ENCODE peak calls at places on chromosomes 6 and 20, in four cellular contexts. O, D, J and R are unnamed samples. For H4K20me1, the result is how much of the 10 kb centered on the place peaks cover.

GRCh38 chr20:38659613-38659880 is 57.9 kb downstream of the ARHGAP40 start:
- DNase-seq in O (no peak), D (no peak), J (no peak), R (no peak)

GRCh38 chr6:138420356-138420755 is 16.3 kb downstream of the HEBP2 start:
- DNase-seq in O (no peak), D (no peak), J (no peak), R (no peak)

GRCh38 chr20:47790032-47790965 is 5.0 kb upstream of the SULF2 start:
- DNase-seq in O (peak), D (peak), J (no peak), R (peak)

GRCh38 chr6:24667378-24667803 is 514 bp downstream of the ACOT13 start:
- DNase-seq in O (no peak), D (peak), J (no peak), R (peak)

GRCh38 chr6:91562955-91563354 is 976.1 kb upstream of the MAP3K7 start:
- DNase-seq in O (no peak), D (no peak), J (no peak), R (no peak)

GRCh38 chr6:10857259-10857658 is 18.9 kb upstream of the MAK start:
- DNase-seq in O (no peak), D (no peak), J (no peak), R (no peak)

GRCh38 chr6:38137609-38138008 is 318.1 kb downstream of the ZFAND3 start:
- DNase-seq in O (no peak), D (no peak), J (no peak), R (no peak)

GRCh38 chr20:53034899-53035298 is 62.7 kb downstream of the TSHZ2 start:
- DNase-seq in O (no peak), D (no peak), J (peak), R (no peak)

GRCh38 chr6:56036911-56037310 is 161.5 kb upstream of the BMP5 start:
- DNase-seq in O (no peak), D (no peak), J (no peak), R (no peak)

GRCh38 chr6:159110013-159110412 is 59.2 kb upstream of the FNDC1 start:
- DNase-seq in O (peak), D (no peak), J (no peak), R (peak)

GRCh38 chr6:1817033-1817761 is 207.5 kb downstream of the FOXC1 start:
- DNase-seq in O (peak), D (no peak), J (no peak), R (peak)

GRCh38 chr20:47688385-47689381 is 96.6 kb downstream of the SULF2 start:
- DNase-seq in O (no peak), D (no peak), J (no peak), R (no peak)

GRCh38 chr6:149766156-149766768 is 16.7 kb downstream of the PCMT1 start:
- DNase-seq in O (peak), D (peak), J (no peak), R (peak)

GRCh38 chr6:144544266-144544830 is 259.2 kb downstream of the UTRN start:
- DNase-seq in O (no peak), D (no peak), J (no peak), R (no peak)

GRCh38 chr20:35297740-35298139 is 5.5 kb upstream of the FAM83C start:
- DNase-seq in O (no peak), D (no peak), J (no peak), R (no peak)

GRCh38 chr20:58111340-58112016 is 117.0 kb downstream of the ANKRD60 start:
- DNase-seq in O (no peak), D (no peak), J (no peak), R (peak)

GRCh38 chr6:24996145-24996836 is 60.5 kb upstream of the RIPOR2 start:
- DNase-seq in O (no peak), D (peak), J (no peak), R (no peak)

GRCh38 chr6:56193846-56194245 is 53.5 kb downstream of the COL21A1 start:
- DNase-seq in O (peak), D (no peak), J (no peak), R (peak)

GRCh38 chr6:35139924-35140524 is 1.1 kb downstream of the TCP11 start:
- DNase-seq in O (peak), D (peak), J (peak), R (peak)

GRCh38 chr20:45880988-45881788 is at the start of gene ZSWIM1:
- DNase-seq in O (peak), D (peak), J (peak), R (peak)

GRCh38 chr6:164581563-164581962 is 727.8 kb downstream of the C6orf118 start:
- DNase-seq in O (no peak), D (no peak), J (no peak), R (no peak)

GRCh38 chr6:140445474-140446004 is 1071.1 kb upstream of the CITED2 start:
- DNase-seq in O (peak), D (no peak), J (no peak), R (peak)

GRCh38 chr20:9143926-9144325 is 75.0 kb downstream of the PLCB4 start:
- DNase-seq in O (no peak), D (no peak), J (no peak), R (no peak)

GRCh38 chr6:145119091-145119490 is 616.2 kb downstream of the EPM2A start:
- DNase-seq in O (no peak), D (no peak), J (no peak), R (no peak)

GRCh38 chr6:39209360-39209811 is 19.9 kb downstream of the KCNK5 start:
- DNase-seq in O (no peak), D (peak), J (no peak), R (no peak)

GRCh38 chr6:4637691-4638433 is 138.3 kb upstream of the CDYL start:
- DNase-seq in O (peak), D (no peak), J (no peak), R (peak)

GRCh38 chr6:98574991-98575390 is 259.4 kb upstream of the POU3F2 start:
- DNase-seq in O (no peak), D (no peak), J (no peak), R (no peak)

GRCh38 chr6:155171109-155171746 is 92.6 kb upstream of the CLDN20 start:
- DNase-seq in O (peak), D (peak), J (no peak), R (peak)

GRCh38 chr6:16533721-16534136 is 227.5 kb downstream of the ATXN1 start:
- DNase-seq in O (no peak), D (no peak), J (no peak), R (peak)

GRCh38 chr6:166592818-166593217 is 6.3 kb upstream of the RAMACL start:
- DNase-seq in O (peak), D (no peak), J (no peak), R (peak)

GRCh38 chr6:41615311-41615710 is 23.0 kb upstream of the MDFI start:
- DNase-seq in O (no peak), D (no peak), J (no peak), R (no peak)

GRCh38 chr6:48928937-48929336 is 534.1 kb downstream of the MMUT start:
- DNase-seq in O (no peak), D (no peak), J (no peak), R (peak)

GRCh38 chr20:57747889-57748456 is 38.2 kb upstream of the PMEPA1 start:
- DNase-seq in O (no peak), D (no peak), J (no peak), R (no peak)

GRCh38 chr6:80364206-80364605 is 257.7 kb downstream of the BCKDHB start:
- DNase-seq in O (no peak), D (no peak), J (no peak), R (no peak)

GRCh38 chr6:34926655-34927054 is 37.6 kb downstream of the ANKS1A start:
- DNase-seq in O (no peak), D (no peak), J (no peak), R (peak)

GRCh38 chr6:36028088-36028886 is 679 bp downstream of the MAPK14 start:
- DNase-seq in O (peak), D (no peak), J (peak), R (peak)

GRCh38 chr6:42374027-42374669 is 77.6 kb downstream of the TRERF1 start:
- DNase-seq in O (no peak), D (no peak), J (no peak), R (no peak)

GRCh38 chr6:156905801-156906200 is 128.6 kb downstream of the ARID1B start:
- DNase-seq in O (no peak), D (no peak), J (no peak), R (no peak)

GRCh38 chr6:156904176-156904967 is 127.2 kb downstream of the ARID1B start:
- DNase-seq in O (no peak), D (no peak), J (no peak), R (no peak)

GRCh38 chr6:156901309-156902019 is 124.3 kb downstream of the ARID1B start:
- DNase-seq in O (no peak), D (no peak), J (no peak), R (no peak)

GRCh38 chr6:156900292-156900691 is 123.1 kb downstream of the ARID1B start:
- DNase-seq in O (no peak), D (no peak), J (no peak), R (no peak)

DNA sequence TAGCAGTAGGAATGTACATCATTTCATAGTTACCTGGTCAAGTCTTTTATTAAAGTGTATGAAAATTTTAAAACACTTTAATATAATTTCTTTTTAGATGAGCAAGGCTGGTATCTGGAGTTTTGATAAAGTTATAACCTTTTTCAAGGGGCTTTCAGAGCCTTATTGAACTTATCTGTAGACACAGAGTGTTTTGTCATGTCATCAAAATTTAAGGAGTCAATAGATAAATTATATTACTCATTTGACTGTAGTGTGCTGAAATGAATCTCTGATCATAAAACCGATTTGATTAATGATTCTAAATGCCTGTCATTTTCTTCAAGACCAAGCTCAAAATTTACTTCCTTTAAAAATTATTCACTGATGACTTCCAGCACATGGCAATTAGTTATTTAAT is 125.6 kb downstream of the ARID1B start:
- DNase-seq in O (no peak), D (no peak), J (no peak), R (no peak)
- H4K20me1 ChIP-seq in O (under half), D (under half), J (under half), R (under half)

DNA sequence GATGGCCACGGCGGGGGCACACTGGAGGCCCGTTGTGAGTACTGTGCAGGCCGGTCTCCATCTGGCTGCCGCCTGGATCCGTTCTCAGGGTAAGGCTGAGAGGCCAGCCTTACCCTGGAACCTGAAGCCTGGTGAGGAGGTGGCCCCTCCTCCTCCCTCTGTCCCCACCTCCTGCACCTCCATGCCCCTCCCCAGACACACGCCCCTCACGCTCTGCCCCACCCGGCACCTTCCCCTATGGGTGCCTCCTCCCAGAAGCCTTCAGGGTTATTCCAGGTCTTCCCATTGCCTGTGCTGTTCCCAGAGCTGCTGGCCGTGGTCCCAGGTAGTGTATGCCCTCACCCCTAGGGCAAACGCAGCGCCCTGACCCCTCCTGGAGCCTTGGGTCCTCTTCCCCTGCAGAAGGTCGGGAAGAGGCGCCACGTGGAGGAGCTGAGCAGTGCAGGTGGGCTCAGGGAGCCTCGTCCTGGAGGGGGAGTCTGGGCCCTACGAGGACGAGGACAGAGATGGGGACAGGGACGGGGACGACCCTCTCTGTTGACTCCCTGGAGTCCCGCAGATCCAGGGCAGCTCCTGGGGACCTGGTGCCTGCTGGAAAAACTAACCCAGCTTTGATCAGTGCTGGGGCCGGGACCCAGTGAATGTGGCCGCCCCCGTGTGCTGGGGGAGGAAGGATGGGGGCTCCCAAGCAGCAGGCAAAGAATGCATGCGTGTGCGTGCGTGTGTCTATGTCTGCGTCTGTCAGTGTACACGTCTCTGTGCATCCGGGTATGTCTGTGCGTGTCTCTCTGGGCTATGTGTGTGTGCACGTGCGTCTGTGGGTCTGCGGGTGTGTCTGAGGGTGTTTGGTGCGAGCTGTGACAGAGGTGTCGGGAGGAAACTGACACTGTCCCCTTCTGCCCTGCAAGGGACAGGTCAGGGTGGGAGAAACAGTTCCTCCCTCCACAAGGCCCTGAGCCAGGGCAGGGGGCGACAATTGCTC is 8.2 kb upstream of the HRH3 start:
- DNase-seq in O (no peak), D (no peak), J (no peak), R (no peak)
- TF ChIP-seq EZH2 in O (no peak), D (no peak), J (no peak), R (no peak)

GRCh38 chr6:156967852-156968251 is 190.7 kb downstream of the ARID1B start:
- DNase-seq in O (no peak), D (no peak), J (no peak), R (no peak)
- H4K20me1 ChIP-seq in O (under half), D (under half), J (under half), R (under half)

DNA sequence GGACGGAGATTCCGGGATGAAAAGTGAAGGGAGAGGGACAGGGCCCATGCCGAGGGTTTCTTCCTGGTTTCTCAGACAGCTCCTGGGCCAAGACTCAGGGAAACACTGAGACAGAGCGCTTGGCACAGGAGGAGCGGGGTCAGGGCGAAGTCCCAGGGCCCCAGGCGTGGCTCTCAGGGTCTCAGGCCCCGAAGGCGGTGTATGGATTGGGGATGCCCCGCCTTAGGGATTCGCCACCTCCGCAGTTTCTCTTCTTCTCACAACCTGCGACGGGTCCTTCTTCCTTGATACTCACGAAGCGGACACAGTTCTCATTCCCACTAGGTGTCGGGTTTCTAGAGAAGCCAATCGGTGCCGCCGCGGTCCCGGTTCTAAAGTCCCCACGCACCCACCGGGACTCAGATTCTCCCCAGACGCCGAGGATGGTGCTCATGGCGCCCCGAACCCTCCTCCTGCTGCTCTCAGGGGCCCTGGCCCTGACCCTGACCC is 55.0 kb upstream of the HLA-A start:
- DNase-seq in O (peak), D (no peak), J (no peak), R (peak)
- TF ChIP-seq EZH2 in O (no peak), D (no peak), J (no peak), R (no peak)

GRCh38 chr20:37364013-37364926 is 18.3 kb downstream of the SRC start:
- DNase-seq in O (no peak), D (no peak), J (no peak), R (no peak)

GRCh38 chr20:37362231-37362792 is 16.4 kb downstream of the SRC start:
- DNase-seq in O (no peak), D (no peak), J (no peak), R (no peak)

GRCh38 chr20:37362821-37363220 is 16.9 kb downstream of the SRC start:
- DNase-seq in O (no peak), D (no peak), J (no peak), R (no peak)

GRCh38 chr20:37364927-37365272 is 19.0 kb downstream of the SRC start:
- DNase-seq in O (no peak), D (no peak), J (no peak), R (no peak)

GRCh38 chr20:37363221-37364012 is 17.5 kb downstream of the SRC start:
- DNase-seq in O (no peak), D (no peak), J (no peak), R (no peak)
- H4K20me1 ChIP-seq in O (under half), D (under half), J (under half), R (under half)

GRCh38 chr6:125748534-125749111 is 809 bp upstream of the HEY2 start:
- DNase-seq in O (peak), D (no peak), J (no peak), R (peak)

GRCh38 chr6:125749112-125749863 is at the start of gene HEY2:
- DNase-seq in O (peak), D (peak), J (peak), R (peak)

GRCh38 chr6:125751334-125751916 is 2.0 kb downstream of the HEY2 start:
- DNase-seq in O (no peak), D (no peak), J (no peak), R (no peak)

GRCh38 chr6:125750692-125751333 is 1.4 kb downstream of the HEY2 start:
- DNase-seq in O (no peak), D (no peak), J (peak), R (no peak)

DNA sequence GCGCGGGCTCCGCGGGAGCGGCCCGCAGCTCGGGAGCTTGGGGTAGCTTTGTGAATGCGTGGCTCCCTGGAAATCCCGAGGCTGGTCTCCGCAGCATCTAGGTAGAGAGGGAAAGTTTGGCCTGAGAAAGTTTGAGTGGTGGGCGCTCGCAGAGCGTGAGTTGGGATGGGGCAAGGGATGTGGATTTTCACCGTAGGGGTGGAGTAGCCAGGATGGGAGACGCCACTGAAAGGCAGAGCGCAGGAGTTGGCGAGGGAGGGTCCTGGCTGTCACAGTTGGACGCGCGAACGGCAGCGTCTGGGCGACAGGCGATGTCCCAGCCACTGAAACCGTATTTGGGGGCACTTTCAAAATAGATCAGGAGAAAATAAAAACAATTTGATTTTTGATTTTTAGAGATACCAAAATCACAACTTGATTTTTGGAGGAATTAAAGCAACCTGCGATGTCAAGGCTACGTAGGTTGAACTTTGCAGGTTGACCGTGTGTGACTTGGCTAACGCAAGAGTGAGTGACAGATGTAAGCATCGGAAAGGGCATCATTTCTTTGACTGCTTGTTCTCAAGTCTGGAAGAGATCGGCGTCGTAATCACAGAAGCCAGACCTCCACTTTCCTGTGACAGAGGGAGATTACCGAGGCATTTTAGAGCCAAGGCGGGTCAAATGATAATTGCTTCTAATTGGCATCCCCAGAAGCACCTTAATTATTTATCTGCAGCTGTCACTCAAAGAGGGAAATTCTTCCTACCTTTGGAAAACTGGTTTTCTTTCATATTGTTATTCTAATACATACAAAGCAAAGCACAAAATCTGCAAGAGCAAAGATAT is 646 bp downstream of the HEY2 start:
- DNase-seq in O (no peak), D (no peak), J (peak), R (no peak)
- TF ChIP-seq EZH2 in O (peak), D (no peak), J (no peak), R (peak)

GRCh38 chr20:36468149-36469000 is 72.9 kb upstream of the MYL9 start:
- DNase-seq in O (no peak), D (no peak), J (no peak), R (no peak)

GRCh38 chr20:36466089-36466488 is 75.2 kb upstream of the MYL9 start:
- DNase-seq in O (no peak), D (no peak), J (no peak), R (peak)

GRCh38 chr20:36469973-36470372 is 71.3 kb upstream of the MYL9 start:
- DNase-seq in O (no peak), D (no peak), J (no peak), R (no peak)

GRCh38 chr20:36465109-36466080 is 75.9 kb upstream of the MYL9 start:
- DNase-seq in O (peak), D (peak), J (peak), R (peak)

GRCh38 chr20:36467076-36467999 is 74.0 kb upstream of the MYL9 start:
- DNase-seq in O (peak), D (no peak), J (peak), R (peak)
- H4K20me1 ChIP-seq in O (under half), D (half or more), J (under half), R (under half)